ENCODE peak calls at places on chromosomes 13 and 19, in eight cellular contexts. One of them, this sample, is unnamed.

GRCh38 chr13:30409911-30410704 is 12.2 kb upstream of the UBE2L5 start:
- DNase-seq in WERI-Rb-1: no peak
- DNase-seq in iPS DF 19.7: no peak
- DNase-seq in HCEC 1CT: peak
- DNase-seq in activated T-helper 1 cell treated with Interleukin-2 at 50 U/mL for 16 hours: no peak
- DNase-seq in Right ventricle myocardium superior: no peak
- DNase-seq in frontal cortex: peak
- DNase-seq in T-helper 2 cell: no peak
- DNase-seq in this sample: no peak

GRCh38 chr13:43698743-43699142 is 88.0 kb downstream of the ENOX1 start:
- DNase-seq in WERI-Rb-1: no peak
- DNase-seq in iPS DF 19.7: no peak
- DNase-seq in HCEC 1CT: peak
- DNase-seq in activated T-helper 1 cell treated with Interleukin-2 at 50 U/mL for 16 hours: no peak
- DNase-seq in Right ventricle myocardium superior: no peak
- DNase-seq in frontal cortex: no peak
- DNase-seq in T-helper 2 cell: no peak
- DNase-seq in this sample: no peak

GRCh38 chr19:14477417-14478112 is 2.4 kb upstream of the PTGER1 start:
- DNase-seq in WERI-Rb-1: no peak
- DNase-seq in iPS DF 19.7: no peak
- DNase-seq in HCEC 1CT: no peak
- DNase-seq in activated T-helper 1 cell treated with Interleukin-2 at 50 U/mL for 16 hours: no peak
- DNase-seq in Right ventricle myocardium superior: no peak
- DNase-seq in frontal cortex: no peak
- DNase-seq in T-helper 2 cell: no peak
- DNase-seq in this sample: peak

GRCh38 chr19:41927810-41928192 is 448 bp downstream of the ERFL start:
- DNase-seq in WERI-Rb-1: no peak
- DNase-seq in iPS DF 19.7: no peak
- DNase-seq in HCEC 1CT: no peak
- DNase-seq in activated T-helper 1 cell treated with Interleukin-2 at 50 U/mL for 16 hours: no peak
- DNase-seq in Right ventricle myocardium superior: no peak
- DNase-seq in frontal cortex: peak
- DNase-seq in T-helper 2 cell: no peak
- DNase-seq in this sample: peak

GRCh38 chr13:100269837-100270236 is 180.9 kb downstream of the PCCA start:
- DNase-seq in WERI-Rb-1: no peak
- DNase-seq in iPS DF 19.7: no peak
- DNase-seq in HCEC 1CT: peak
- DNase-seq in activated T-helper 1 cell treated with Interleukin-2 at 50 U/mL for 16 hours: no peak
- DNase-seq in Right ventricle myocardium superior: peak
- DNase-seq in frontal cortex: peak
- DNase-seq in T-helper 2 cell: no peak
- DNase-seq in this sample: no peak

GRCh38 chr19:37930416-37930815 is 23.4 kb downstream of the SIPA1L3 start:
- DNase-seq in WERI-Rb-1: no peak
- DNase-seq in iPS DF 19.7: no peak
- DNase-seq in HCEC 1CT: peak
- DNase-seq in activated T-helper 1 cell treated with Interleukin-2 at 50 U/mL for 16 hours: no peak
- DNase-seq in Right ventricle myocardium superior: no peak
- DNase-seq in frontal cortex: no peak
- DNase-seq in T-helper 2 cell: no peak
- DNase-seq in this sample: no peak

GRCh38 chr13:74115138-74115537 is 19.1 kb downstream of the KLF12 start:
- DNase-seq in WERI-Rb-1: no peak
- DNase-seq in iPS DF 19.7: no peak
- DNase-seq in HCEC 1CT: peak
- DNase-seq in activated T-helper 1 cell treated with Interleukin-2 at 50 U/mL for 16 hours: no peak
- DNase-seq in Right ventricle myocardium superior: no peak
- DNase-seq in frontal cortex: no peak
- DNase-seq in T-helper 2 cell: no peak
- DNase-seq in this sample: no peak

GRCh38 chr19:40424637-40425449 is 949 bp downstream of the SERTAD1 start:
- DNase-seq in WERI-Rb-1: no peak
- DNase-seq in iPS DF 19.7: no peak
- DNase-seq in HCEC 1CT: peak
- DNase-seq in activated T-helper 1 cell treated with Interleukin-2 at 50 U/mL for 16 hours: no peak
- DNase-seq in Right ventricle myocardium superior: no peak
- DNase-seq in frontal cortex: no peak
- DNase-seq in T-helper 2 cell: no peak
- DNase-seq in this sample: no peak

GRCh38 chr19:45448887-45449299 is 18.9 kb upstream of the FOSB start:
- DNase-seq in WERI-Rb-1: no peak
- DNase-seq in iPS DF 19.7: no peak
- DNase-seq in HCEC 1CT: no peak
- DNase-seq in activated T-helper 1 cell treated with Interleukin-2 at 50 U/mL for 16 hours: no peak
- DNase-seq in Right ventricle myocardium superior: no peak
- DNase-seq in frontal cortex: no peak
- DNase-seq in T-helper 2 cell: no peak
- DNase-seq in this sample: no peak

GRCh38 chr19:5479958-5480357 is 24.7 kb downstream of the ZNRF4 start:
- DNase-seq in WERI-Rb-1: peak
- DNase-seq in iPS DF 19.7: no peak
- DNase-seq in HCEC 1CT: no peak
- DNase-seq in activated T-helper 1 cell treated with Interleukin-2 at 50 U/mL for 16 hours: no peak
- DNase-seq in Right ventricle myocardium superior: no peak
- DNase-seq in frontal cortex: no peak
- DNase-seq in T-helper 2 cell: no peak
- DNase-seq in this sample: peak

GRCh38 chr13:90824027-90824426 is 523.5 kb upstream of the MIR17HG start:
- DNase-seq in WERI-Rb-1: no peak
- DNase-seq in iPS DF 19.7: no peak
- DNase-seq in HCEC 1CT: no peak
- DNase-seq in activated T-helper 1 cell treated with Interleukin-2 at 50 U/mL for 16 hours: no peak
- DNase-seq in Right ventricle myocardium superior: no peak
- DNase-seq in frontal cortex: no peak
- DNase-seq in T-helper 2 cell: no peak
- DNase-seq in this sample: no peak

This sample was measured in H7.